ENCODE peak calls at places on chromosomes 4 and X, in eight cellular contexts. One of them, this sample, is unnamed.

GRCh38 chr4:99300934-99301333 is 10.1 kb upstream of the ADH1A start:
- DNase-seq in AG04449: peak
- DNase-seq in COR-L47: peak
- DNase-seq in PC-9: no peak
- DNase-seq in activated CD8-positive, alpha-beta T cell treated with anti-CD3 and anti-CD28 coated beads, Interleukin-2, amount 10 ng/mL, durations not matched to agents 7 days and 5 days: no peak
- DNase-seq in tibial nerve: peak
- DNase-seq in fibroblast of the aortic adventitia: peak
- DNase-seq in GM23338: no peak
- DNase-seq in this sample: peak

GRCh38 chrX:13088155-13088485 is 43.7 kb upstream of the FAM9C start:
- DNase-seq in COR-L47: no peak
- DNase-seq in tibial nerve: no peak
- DNase-seq in AG04449: no peak
- DNase-seq in PC-9: no peak
- DNase-seq in GM23338: no peak
- DNase-seq in activated CD8-positive, alpha-beta T cell treated with anti-CD3 and anti-CD28 coated beads, Interleukin-2, amount 10 ng/mL, durations not matched to agents 7 days and 5 days: peak
- DNase-seq in fibroblast of the aortic adventitia: no peak
- DNase-seq in this sample: no peak

GRCh38 chrX:152932598-152933175 is 34.8 kb downstream of the ZNF185 start:
- DNase-seq in GM23338: no peak
- DNase-seq in COR-L47: no peak
- DNase-seq in AG04449: no peak
- DNase-seq in fibroblast of the aortic adventitia: no peak
- DNase-seq in activated CD8-positive, alpha-beta T cell treated with anti-CD3 and anti-CD28 coated beads, Interleukin-2, amount 10 ng/mL, durations not matched to agents 7 days and 5 days: no peak
- DNase-seq in PC-9: no peak
- DNase-seq in tibial nerve: no peak
- DNase-seq in this sample: no peak

GRCh38 chr4:6992728-6993655 is 50.2 kb upstream of the TADA2B start:
- DNase-seq in tibial nerve: no peak
- DNase-seq in activated CD8-positive, alpha-beta T cell treated with anti-CD3 and anti-CD28 coated beads, Interleukin-2, amount 10 ng/mL, durations not matched to agents 7 days and 5 days: no peak
- DNase-seq in PC-9: peak
- DNase-seq in GM23338: no peak
- DNase-seq in COR-L47: peak
- DNase-seq in fibroblast of the aortic adventitia: no peak
- DNase-seq in AG04449: no peak
- DNase-seq in this sample: no peak

GRCh38 chrX:97556359-97556758 is 672.7 kb downstream of the RPA4 start:
- DNase-seq in AG04449: no peak
- DNase-seq in activated CD8-positive, alpha-beta T cell treated with anti-CD3 and anti-CD28 coated beads, Interleukin-2, amount 10 ng/mL, durations not matched to agents 7 days and 5 days: no peak
- DNase-seq in fibroblast of the aortic adventitia: no peak
- DNase-seq in PC-9: no peak
- DNase-seq in GM23338: peak
- DNase-seq in COR-L47: no peak
- DNase-seq in tibial nerve: no peak
- DNase-seq in this sample: no peak

GRCh38 chr4:153520871-153521329 is 54.7 kb downstream of the TMEM131L start:
- DNase-seq in tibial nerve: no peak
- DNase-seq in GM23338: no peak
- DNase-seq in AG04449: no peak
- DNase-seq in COR-L47: no peak
- DNase-seq in activated CD8-positive, alpha-beta T cell treated with anti-CD3 and anti-CD28 coated beads, Interleukin-2, amount 10 ng/mL, durations not matched to agents 7 days and 5 days: no peak
- DNase-seq in fibroblast of the aortic adventitia: no peak
- DNase-seq in PC-9: no peak
- DNase-seq in this sample: no peak

GRCh38 chr4:100356172-100356571 is 161.7 kb downstream of the EMCN start:
- DNase-seq in fibroblast of the aortic adventitia: no peak
- DNase-seq in AG04449: no peak
- DNase-seq in GM23338: no peak
- DNase-seq in activated CD8-positive, alpha-beta T cell treated with anti-CD3 and anti-CD28 coated beads, Interleukin-2, amount 10 ng/mL, durations not matched to agents 7 days and 5 days: no peak
- DNase-seq in COR-L47: no peak
- DNase-seq in PC-9: peak
- DNase-seq in tibial nerve: no peak
- DNase-seq in this sample: no peak

GRCh38 chrX:87516716-87517115 is 886 bp upstream of the KLHL4 start:
- DNase-seq in AG04449: no peak
- DNase-seq in tibial nerve: no peak
- DNase-seq in COR-L47: no peak
- DNase-seq in activated CD8-positive, alpha-beta T cell treated with anti-CD3 and anti-CD28 coated beads, Interleukin-2, amount 10 ng/mL, durations not matched to agents 7 days and 5 days: no peak
- DNase-seq in PC-9: no peak
- DNase-seq in fibroblast of the aortic adventitia: peak
- DNase-seq in GM23338: no peak
- DNase-seq in this sample: peak

GRCh38 chr4:15479089-15479912 is 9.6 kb downstream of the CC2D2A start:
- DNase-seq in activated CD8-positive, alpha-beta T cell treated with anti-CD3 and anti-CD28 coated beads, Interleukin-2, amount 10 ng/mL, durations not matched to agents 7 days and 5 days: no peak
- DNase-seq in fibroblast of the aortic adventitia: peak
- DNase-seq in GM23338: peak
- DNase-seq in PC-9: peak
- DNase-seq in tibial nerve: no peak
- DNase-seq in AG04449: peak
- DNase-seq in COR-L47: peak
- DNase-seq in this sample: peak

GRCh38 chrX:66632473-66632872 is 6.4 kb downstream of the EDA2R start:
- DNase-seq in tibial nerve: no peak
- DNase-seq in COR-L47: no peak
- DNase-seq in fibroblast of the aortic adventitia: peak
- DNase-seq in activated CD8-positive, alpha-beta T cell treated with anti-CD3 and anti-CD28 coated beads, Interleukin-2, amount 10 ng/mL, durations not matched to agents 7 days and 5 days: no peak
- DNase-seq in PC-9: no peak
- DNase-seq in AG04449: no peak
- DNase-seq in GM23338: no peak
- DNase-seq in this sample: no peak